ENCODE peak calls at places on chromosomes 2 and 18, in five cellular contexts. J, Z, Y, L and R are unnamed samples.

GRCh38 chr2:36489296-36489695 is 108.7 kb downstream of the FEZ2 start:
- DNase-seq in J (no peak), Z (peak), Y (no peak), L (no peak), R (no peak)

GRCh38 chr2:118012778-118013177 is 1.1 kb downstream of the CCDC93 start:
- DNase-seq in J (no peak), Z (peak), Y (no peak), L (no peak), R (no peak)

GRCh38 chr2:63003349-63003748 is 47.3 kb upstream of the OTX1 start:
- DNase-seq in J (no peak), Z (no peak), Y (no peak), L (no peak), R (no peak)

GRCh38 chr2:79960035-79960725 is 344.4 kb downstream of the LRRTM1 start:
- DNase-seq in J (no peak), Z (no peak), Y (no peak), L (no peak), R (no peak)

GRCh38 chr2:69618362-69618761 is 25.2 kb downstream of the AAK1 start:
- DNase-seq in J (no peak), Z (no peak), Y (no peak), L (no peak), R (no peak)

GRCh38 chr2:43524180-43524965 is 71.5 kb downstream of the THADA start:
- DNase-seq in J (no peak), Z (peak), Y (no peak), L (no peak), R (no peak)

GRCh38 chr18:6885992-6886823 is 156.7 kb downstream of the ARHGAP28 start:
- DNase-seq in J (no peak), Z (peak), Y (no peak), L (no peak), R (no peak)

GRCh38 chr2:66567000-66567399 is 132.1 kb downstream of the MEIS1 start:
- DNase-seq in J (no peak), Z (no peak), Y (no peak), L (no peak), R (no peak)

GRCh38 chr2:110157153-110157793 is 41.7 kb upstream of the MALL start:
- DNase-seq in J (no peak), Z (peak), Y (no peak), L (no peak), R (no peak)

GRCh38 chr2:172065086-172065485 is 20.2 kb upstream of the DLX1 start:
- DNase-seq in J (no peak), Z (no peak), Y (no peak), L (no peak), R (no peak)

GRCh38 chr2:241571821-241572620 is 13.5 kb downstream of the BOK start:
- DNase-seq in J (no peak), Z (no peak), Y (no peak), L (peak), R (no peak)

GRCh38 chr2:129880309-129880708 is 99.2 kb upstream of the RAB6C start:
- DNase-seq in J (no peak), Z (no peak), Y (no peak), L (no peak), R (no peak)